ENCODE peak calls at places on chromosomes 4 and X, in five cellular contexts. G is PC-3, D is left lung, P is iPS DF 6.9, J is body of pancreas. H is an unnamed sample.

GRCh38 chr4:94880976-94881375 is 123.2 kb downstream of the BMPR1B start:
- DNase-seq in P (no peak), D (no peak), J (no peak), G (no peak), H (no peak)

GRCh38 chr4:186097386-186097785 is 7.1 kb upstream of the FAM149A start:
- DNase-seq in P (no peak), D (no peak), G (no peak), J (no peak), H (no peak)

GRCh38 chrX:122026665-122027064 is 979.3 kb downstream of the GLUD2 start:
- DNase-seq in D (no peak), J (no peak), G (no peak), P (no peak), H (no peak)

GRCh38 chrX:9770319-9770718 is 4.7 kb upstream of the GPR143 start:
- DNase-seq in G (peak; percentile 58), D (no peak), J (no peak), P (no peak), H (no peak)

GRCh38 chr4:139819082-139819481 is 153.5 kb downstream of the MGST2 start:
- DNase-seq in D (no peak), P (no peak), J (no peak), G (no peak), H (no peak)

GRCh38 chr4:38180456-38180855 is 220.3 kb downstream of the PTTG2 start:
- DNase-seq in P (no peak), G (peak; percentile 57), J (no peak), D (no peak), H (no peak)

GRCh38 chr4:3688018-3688998 is 77.9 kb upstream of the ADRA2C start:
- DNase-seq in G (no peak), J (peak; percentile 5), P (no peak), D (peak; percentile 58), H (peak; percentile 55)

GRCh38 chrX:70301716-70302115 is 11.8 kb downstream of the KIF4A start:
- DNase-seq in D (no peak), G (no peak), J (no peak), P (no peak), H (no peak)

GRCh38 chr4:6582889-6583504 is 8.0 kb downstream of the MAN2B2 start:
- DNase-seq in D (peak; percentile 6), P (no peak), G (peak; percentile 35), J (no peak), H (no peak)

GRCh38 chrX:1325515-1326116 is 11.0 kb upstream of the IL3RA start:
- DNase-seq in J (no peak), D (peak; percentile 39), P (no peak), G (no peak), H (no peak)

GRCh38 chrX:83759872-83760271 is 101.1 kb upstream of the CYLC1 start:
- DNase-seq in J (no peak), D (no peak), G (peak; percentile 36), P (no peak), H (no peak)

GRCh38 chr4:76388160-76388908 is 32.6 kb downstream of the CCDC158 start:
- DNase-seq in J (no peak), G (no peak), D (no peak), P (no peak), H (no peak)

GRCh38 chr4:138308421-138308820 is 66.3 kb upstream of the SLC7A11 start:
- DNase-seq in D (no peak), P (no peak), G (peak; percentile 89), J (no peak), H (no peak)

GRCh38 chr4:68368566-68369473 is 18.9 kb upstream of the YTHDC1 start:
- DNase-seq in G (peak; percentile 95), P (no peak), D (no peak), J (peak; percentile 20), H (no peak)

GRCh38 chr4:173489514-173489913 is 40.5 kb downstream of the HAND2 start:
- DNase-seq in D (no peak), G (no peak), J (no peak), P (no peak), H (no peak)

GRCh38 chrX:50211510-50211909 is 6.9 kb downstream of the CCNB3 start:
- DNase-seq in P (no peak), J (no peak), G (peak; percentile 22), D (no peak), H (no peak)

GRCh38 chrX:40104649-40105015 is 6.9 kb upstream of the BCOR start:
- DNase-seq in P (no peak), D (peak; percentile 86), G (peak; percentile 65), J (peak; percentile 64), H (no peak)

GRCh38 chr4:89152972-89153371 is 41.6 kb downstream of the TIGD2 start:
- DNase-seq in D (no peak), J (no peak), G (no peak), P (no peak), H (no peak)

GRCh38 chrX:25523574-25523973 is 507.8 kb upstream of the ARX start:
- DNase-seq in D (no peak), G (peak; percentile 23), P (peak; percentile 7), J (no peak), H (no peak)

GRCh38 chrX:9341305-9342201 is 123.3 kb upstream of the TBL1X start:
- DNase-seq in D (peak; percentile 79), P (no peak), J (peak; percentile 37), G (peak; percentile 59), H (no peak)

GRCh38 chrX:154011376-154012335 is 8.0 kb downstream of the IRAK1 start:
- DNase-seq in G (no peak), P (no peak), J (no peak), D (peak; percentile 28), H (no peak)

GRCh38 chrX:1403228-1403627 is 11.3 kb upstream of the SLC25A6 start:
- DNase-seq in P (no peak), G (no peak), D (peak; percentile 67), J (no peak), H (no peak)

GRCh38 chr4:20662851-20663250 is 37.4 kb upstream of the PACRGL start:
- DNase-seq in P (no peak), G (peak; percentile 56), J (no peak), D (no peak), H (no peak)

GRCh38 chr4:71333960-71334951 is 4.6 kb upstream of the SLC4A4 start:
- DNase-seq in J (peak; percentile 70), D (no peak), G (peak; percentile 60), P (no peak), H (no peak)

GRCh38 chrX:114344756-114345155 is 239.1 kb upstream of the HTR2C start:
- DNase-seq in J (no peak), D (no peak), G (peak; percentile 49), P (no peak), H (no peak)

GRCh38 chrX:19707472-19707871 is 179.9 kb downstream of the SH3KBP1 start:
- DNase-seq in G (no peak), P (no peak), D (no peak), J (no peak), H (no peak)

GRCh38 chr4:54066088-54066415 is 1.6 kb upstream of the CHIC2 start:
- DNase-seq in P (no peak), J (no peak), G (no peak), D (no peak), H (no peak)

GRCh38 chr4:54064317-54065275 is at the start of gene CHIC2:
- DNase-seq in G (peak; percentile 94), D (peak; percentile 99), P (peak; percentile 50), J (peak; percentile 94), H (peak; percentile 97)

GRCh38 chr4:54065282-54066087 is 1.1 kb upstream of the CHIC2 start:
- DNase-seq in G (peak; percentile 39), J (no peak), D (no peak), P (no peak), H (no peak)

GRCh38 chr4:54067163-54067562 is 2.8 kb upstream of the CHIC2 start:
- DNase-seq in G (peak; percentile 97), J (peak; percentile 49), P (no peak), D (no peak), H (no peak)

GRCh38 chr4:54066718-54067129 is 2.3 kb upstream of the CHIC2 start:
- DNase-seq in G (no peak), J (peak; percentile 13), P (no peak), D (no peak), H (no peak)
- H3K27ac ChIP-seq in G (peak overlapping the region; percentile 69), J (peak overlapping the region; percentile 33), P (no peak overlapping the region), D (peak overlapping the region; percentile 60), H (peak overlapping the region; percentile 96)

GRCh38 chrX:123311486-123311885 is 127.4 kb downstream of the GRIA3 start:
- DNase-seq in G (no peak), P (no peak), J (no peak), D (no peak), H (no peak)

GRCh38 chrX:123310112-123310511 is 126.0 kb downstream of the GRIA3 start:
- DNase-seq in D (no peak), J (no peak), P (no peak), G (no peak), H (no peak)

GRCh38 chrX:123313486-123313885 is 129.4 kb downstream of the GRIA3 start:
- DNase-seq in J (no peak), P (no peak), G (no peak), D (no peak), H (no peak)

GRCh38 chrX:123308663-123309062 is 124.6 kb downstream of the GRIA3 start:
- DNase-seq in P (no peak), J (no peak), G (no peak), D (no peak), H (no peak)
- H3K9me3 ChIP-seq in P (no peaks in the 10 kb centered on the region), J (no peaks in the 10 kb centered on the region), G (no peaks in the 10 kb centered on the region), D (no peaks in the 10 kb centered on the region), H (no peaks in the 10 kb centered on the region)

GRCh38 chr4:80307774-80308465 is 27.6 kb upstream of the CFAP299 start:
- DNase-seq in G (peak; percentile 59), D (peak; percentile 66), P (no peak), J (no peak), H (no peak)

GRCh38 chr4:80307183-80307735 is 28.3 kb upstream of the CFAP299 start:
- DNase-seq in D (no peak), G (no peak), J (no peak), P (no peak), H (no peak)

GRCh38 chr4:80306255-80306654 is 29.3 kb upstream of the CFAP299 start:
- DNase-seq in P (no peak), D (no peak), J (no peak), G (peak; percentile 67), H (no peak)

GRCh38 chr4:80309301-80310004 is 26.1 kb upstream of the CFAP299 start:
- DNase-seq in D (no peak), J (no peak), P (no peak), G (peak; percentile 77), H (no peak)

GRCh38 chr4:80308466-80308822 is 27.1 kb upstream of the CFAP299 start:
- DNase-seq in G (no peak), D (no peak), J (no peak), P (no peak), H (no peak)
- H3K27ac ChIP-seq in G (peak overlapping the region; percentile 76), D (no peak overlapping the region), J (no peak overlapping the region), P (no peak overlapping the region), H (no peak overlapping the region)

DNA sequence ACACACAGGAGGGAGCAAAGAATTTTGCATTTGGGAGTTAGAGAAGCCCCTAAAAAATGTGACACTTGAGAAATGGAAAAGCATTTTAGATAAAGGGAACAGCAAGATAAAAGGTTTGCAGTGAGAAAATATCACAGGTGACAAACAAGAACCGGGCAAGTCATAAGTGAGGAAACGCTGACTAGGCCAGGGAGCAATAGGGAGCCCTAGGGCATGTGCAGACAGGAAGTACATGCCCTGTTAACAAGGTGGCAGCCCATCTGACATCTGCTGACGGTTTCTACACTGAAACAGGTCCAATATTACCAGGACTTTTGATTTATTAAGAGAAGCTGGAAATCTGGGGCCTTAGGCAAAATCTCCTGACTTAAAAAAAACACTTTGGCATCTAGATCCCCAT is 4.0 kb upstream of the IL13RA1 start:
- DNase-seq in P (no peak), D (no peak), G (peak; percentile 48), J (no peak), H (no peak)
- H3K9me3 ChIP-seq in P (no peaks in the 10 kb centered on the region), D (no peaks in the 10 kb centered on the region), G (no peaks in the 10 kb centered on the region), J (no peaks in the 10 kb centered on the region), H (no peaks in the 10 kb centered on the region)